ENCODE peak calls at places on chromosomes 11 and 22, in five cellular contexts. One of them, this sample, is unnamed. For H3K27me3, the result is how much of the 10 kb centered on the place peaks cover.

GRCh38 chr11:91421586-91421985 is 803.0 kb upstream of the FAT3 start:
- DNase-seq in HepG2: no peak
- DNase-seq in K562: no peak
- DNase-seq in H1: no peak
- DNase-seq in GM12878: no peak
- DNase-seq in this sample: no peak

GRCh38 chr11:120798854-120799253 is 225.0 kb upstream of the TBCEL start:
- DNase-seq in HepG2: no peak
- DNase-seq in K562: no peak
- DNase-seq in H1: no peak
- DNase-seq in GM12878: no peak
- DNase-seq in this sample: no peak

GRCh38 chr11:107991868-107992414 is 16.8 kb upstream of the CUL5 start:
- DNase-seq in HepG2: no peak
- DNase-seq in K562: no peak
- DNase-seq in H1: peak
- DNase-seq in GM12878: no peak
- DNase-seq in this sample: no peak

GRCh38 chr22:29872989-29873388 is 10.0 kb upstream of the MTMR3 start:
- DNase-seq in HepG2: no peak
- DNase-seq in K562: no peak
- DNase-seq in H1: no peak
- DNase-seq in GM12878: no peak
- DNase-seq in this sample: no peak

GRCh38 chr11:28919194-28919593 is 811.0 kb downstream of the METTL15 start:
- DNase-seq in HepG2: no peak
- DNase-seq in K562: no peak
- DNase-seq in H1: no peak
- DNase-seq in GM12878: no peak
- DNase-seq in this sample: no peak

GRCh38 chr22:23068096-23068831 is 2.1 kb upstream of the GNAZ start:
- DNase-seq in HepG2: no peak
- DNase-seq in K562: no peak
- DNase-seq in H1: no peak
- DNase-seq in GM12878: no peak
- DNase-seq in this sample: no peak

GRCh38 chr11:57772562-57772961 is 11.0 kb downstream of the CTNND1 start:
- DNase-seq in HepG2: no peak
- DNase-seq in K562: no peak
- DNase-seq in H1: no peak
- DNase-seq in GM12878: no peak
- DNase-seq in this sample: no peak

GRCh38 chr11:12005476-12005875 is 3.0 kb downstream of the DKK3 start:
- DNase-seq in HepG2: no peak
- DNase-seq in K562: no peak
- DNase-seq in H1: no peak
- DNase-seq in GM12878: no peak
- DNase-seq in this sample: no peak

GRCh38 chr11:2266586-2267305 is 3.6 kb downstream of the ASCL2 start:
- DNase-seq in HepG2: no peak
- DNase-seq in K562: no peak
- DNase-seq in H1: no peak
- DNase-seq in GM12878: no peak
- DNase-seq in this sample: no peak

GRCh38 chr11:132911186-132911585 is 621.1 kb downstream of the OPCML start:
- DNase-seq in HepG2: no peak
- DNase-seq in K562: no peak
- DNase-seq in H1: no peak
- DNase-seq in GM12878: no peak
- DNase-seq in this sample: no peak

GRCh38 chr22:48761546-48761945 is 1066.1 kb downstream of the BRD1 start:
- DNase-seq in HepG2: no peak
- DNase-seq in K562: no peak
- DNase-seq in H1: no peak
- DNase-seq in GM12878: no peak
- DNase-seq in this sample: no peak

GRCh38 chr11:122367809-122368231 is 251.8 kb upstream of the BLID start:
- DNase-seq in HepG2: peak
- DNase-seq in K562: no peak
- DNase-seq in H1: no peak
- DNase-seq in GM12878: no peak
- DNase-seq in this sample: no peak

GRCh38 chr11:3840289-3840869 is 380 bp downstream of the RHOG start:
- DNase-seq in HepG2: no peak
- DNase-seq in K562: no peak
- DNase-seq in H1: no peak
- DNase-seq in GM12878: no peak
- DNase-seq in this sample: peak

GRCh38 chr11:103109818-103110388 is 677 bp downstream of the DYNC2H1 start:
- DNase-seq in HepG2: no peak
- DNase-seq in K562: no peak
- DNase-seq in H1: no peak
- DNase-seq in GM12878: no peak
- DNase-seq in this sample: no peak

GRCh38 chr11:112400615-112401014 is 140.0 kb upstream of the PLET1 start:
- DNase-seq in HepG2: no peak
- DNase-seq in K562: no peak
- DNase-seq in H1: no peak
- DNase-seq in GM12878: no peak
- DNase-seq in this sample: no peak

GRCh38 chr22:19287076-19287724 is 4.3 kb downstream of the CLTCL1 start:
- DNase-seq in HepG2: no peak
- DNase-seq in K562: no peak
- DNase-seq in H1: no peak
- DNase-seq in GM12878: no peak
- DNase-seq in this sample: no peak

GRCh38 chr11:18151581-18151980 is 19.2 kb downstream of the MRGPRX3 start:
- DNase-seq in HepG2: no peak
- DNase-seq in K562: no peak
- DNase-seq in H1: no peak
- DNase-seq in GM12878: no peak
- DNase-seq in this sample: no peak

GRCh38 chr11:118012083-118012669 is 26.0 kb downstream of the IL10RA start:
- DNase-seq in HepG2: no peak
- DNase-seq in K562: peak
- DNase-seq in H1: no peak
- DNase-seq in GM12878: no peak
- DNase-seq in this sample: no peak

GRCh38 chr22:26342719-26343449 is 86.2 kb upstream of the ASPHD2 start:
- DNase-seq in HepG2: no peak
- DNase-seq in K562: no peak
- DNase-seq in H1: no peak
- DNase-seq in GM12878: no peak
- DNase-seq in this sample: no peak

GRCh38 chr11:119696378-119697157 is 32.4 kb downstream of the NECTIN1 start:
- DNase-seq in HepG2: no peak
- DNase-seq in K562: peak
- DNase-seq in H1: no peak
- DNase-seq in GM12878: no peak
- DNase-seq in this sample: no peak

GRCh38 chr11:115334932-115335788 is 169.1 kb downstream of the CADM1 start:
- DNase-seq in HepG2: peak
- DNase-seq in K562: peak
- DNase-seq in H1: no peak
- DNase-seq in GM12878: no peak
- DNase-seq in this sample: peak

GRCh38 chr11:102085864-102086551 is 24.2 kb upstream of the YAP1 start:
- DNase-seq in HepG2: peak
- DNase-seq in K562: no peak
- DNase-seq in H1: no peak
- DNase-seq in GM12878: no peak
- DNase-seq in this sample: no peak

GRCh38 chr11:75100314-75100713 is 3.6 kb upstream of the OR2AT4 start:
- DNase-seq in HepG2: no peak
- DNase-seq in K562: peak
- DNase-seq in H1: no peak
- DNase-seq in GM12878: peak
- DNase-seq in this sample: no peak

GRCh38 chr11:58739725-58740430 is 8.1 kb upstream of the GLYAT start:
- DNase-seq in HepG2: no peak
- DNase-seq in K562: peak
- DNase-seq in H1: no peak
- DNase-seq in GM12878: no peak
- DNase-seq in this sample: no peak

DNA sequence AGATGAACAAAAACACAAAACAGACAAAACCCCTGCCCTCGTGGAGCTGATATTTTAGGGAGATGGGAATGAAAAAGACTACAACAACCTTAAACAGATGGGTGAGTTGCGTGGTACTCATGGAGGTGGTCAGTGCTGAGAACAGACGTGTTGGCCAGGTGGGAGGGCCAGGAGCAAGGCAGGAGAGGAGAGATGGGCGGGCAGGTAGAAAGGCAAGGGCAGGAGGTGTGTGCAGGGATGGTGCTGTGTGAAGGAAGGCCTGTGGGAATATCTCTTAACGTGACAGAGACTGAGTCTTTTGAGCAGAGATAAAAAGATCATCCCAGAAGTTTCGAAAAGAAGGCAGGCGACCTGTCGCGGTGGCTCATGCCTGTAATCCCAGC is 7.0 kb downstream of the GAL start:
- DNase-seq in HepG2: no peak
- DNase-seq in K562: no peak
- DNase-seq in H1: no peak
- DNase-seq in GM12878: no peak
- DNase-seq in this sample: no peak
- H3K27me3 ChIP-seq in HepG2: under half
- H3K27me3 ChIP-seq in K562: under half
- H3K27me3 ChIP-seq in H1: under half
- H3K27me3 ChIP-seq in GM12878: under half
- H3K27me3 ChIP-seq in this sample: under half

GRCh38 chr11:69001301-69002081 is 11.6 kb downstream of the MRGPRF start:
- DNase-seq in HepG2: no peak
- DNase-seq in K562: no peak
- DNase-seq in H1: no peak
- DNase-seq in GM12878: no peak
- DNase-seq in this sample: peak

GRCh38 chr11:69000391-69000790 is 12.7 kb downstream of the MRGPRF start:
- DNase-seq in HepG2: no peak
- DNase-seq in K562: no peak
- DNase-seq in H1: no peak
- DNase-seq in GM12878: no peak
- DNase-seq in this sample: no peak

GRCh38 chr11:68999093-68999747 is 13.8 kb downstream of the MRGPRF start:
- DNase-seq in HepG2: no peak
- DNase-seq in K562: no peak
- DNase-seq in H1: no peak
- DNase-seq in GM12878: no peak
- DNase-seq in this sample: no peak

GRCh38 chr11:69002101-69002742 is 10.8 kb downstream of the MRGPRF start:
- DNase-seq in HepG2: no peak
- DNase-seq in K562: no peak
- DNase-seq in H1: no peak
- DNase-seq in GM12878: no peak
- DNase-seq in this sample: no peak

DNA sequence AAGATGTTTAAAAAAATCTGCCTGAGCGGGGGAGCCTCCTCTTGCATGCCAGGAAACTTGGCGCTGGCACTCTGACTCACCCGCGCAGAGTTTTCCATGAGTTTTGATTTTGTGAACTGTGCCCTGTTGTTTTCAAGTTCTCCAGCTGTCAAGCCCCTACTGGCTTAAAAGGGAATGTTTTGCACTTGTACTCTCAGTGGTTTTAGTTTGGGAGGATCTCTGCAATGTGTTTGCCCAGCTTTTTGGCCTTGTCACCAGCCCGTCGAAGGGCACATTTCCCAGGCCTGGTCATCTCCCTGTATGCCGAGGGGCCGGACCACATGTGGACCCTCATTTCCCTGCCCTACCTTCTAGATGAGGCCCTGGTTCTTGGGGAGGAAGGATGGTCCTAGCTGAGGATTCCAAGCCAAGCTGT is 12.2 kb downstream of the MRGPRF start:
- DNase-seq in HepG2: peak
- DNase-seq in K562: no peak
- DNase-seq in H1: no peak
- DNase-seq in GM12878: no peak
- DNase-seq in this sample: peak
- TF ChIP-seq CHD2 in HepG2: no peak
- TF ChIP-seq CHD2 in K562: no peak
- TF ChIP-seq CHD2 in H1: no peak
- TF ChIP-seq CHD2 in GM12878: no peak
- TF ChIP-seq CHD2 in this sample: no peak

GRCh38 chr22:36924151-36924698 is 10.8 kb downstream of the CSF2RB start:
- DNase-seq in HepG2: no peak
- DNase-seq in K562: no peak
- DNase-seq in H1: no peak
- DNase-seq in GM12878: no peak
- DNase-seq in this sample: no peak
- H3K27me3 ChIP-seq in HepG2: half or more
- H3K27me3 ChIP-seq in K562: half or more
- H3K27me3 ChIP-seq in H1: under half
- H3K27me3 ChIP-seq in GM12878: under half
- H3K27me3 ChIP-seq in this sample: under half

DNA sequence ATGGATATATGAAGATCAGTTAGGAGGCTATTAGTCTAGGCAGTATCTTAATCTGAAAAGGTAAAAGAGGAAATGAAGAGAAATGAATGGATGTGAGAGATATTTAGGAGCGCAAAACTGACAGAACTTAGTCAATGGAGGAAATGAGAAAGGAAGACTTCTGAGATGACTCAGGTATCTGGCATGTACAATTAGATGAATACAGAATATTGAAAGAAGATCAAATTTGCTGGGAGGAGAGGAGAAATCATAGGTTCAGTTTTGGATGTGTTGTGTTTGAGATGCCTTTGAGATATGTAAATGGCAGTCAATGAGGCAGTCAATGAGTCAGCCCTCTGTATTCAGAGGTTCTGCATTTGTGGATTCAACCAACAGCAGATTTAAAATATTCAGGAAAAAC is 42.8 kb upstream of the GAB2 start:
- DNase-seq in HepG2: no peak
- DNase-seq in K562: no peak
- DNase-seq in H1: no peak
- DNase-seq in GM12878: no peak
- DNase-seq in this sample: no peak
- TF ChIP-seq CHD2 in HepG2: no peak
- TF ChIP-seq CHD2 in K562: no peak
- TF ChIP-seq CHD2 in H1: no peak
- TF ChIP-seq CHD2 in GM12878: no peak
- TF ChIP-seq CHD2 in this sample: no peak